ENCODE peak calls at places on chromosomes 7 and 10, in four cellular contexts. P is GM23248, X is naive B cell, R is trophoblast cell. Q is an unnamed sample.

GRCh38 chr10:58444336-58444735 is 59.1 kb downstream of the TFAM start:
- DNase-seq in P (no peak), X (no peak), R (no peak), Q (no peak)

GRCh38 chr7:152479595-152479994 is 43.8 kb upstream of the KMT2C start:
- DNase-seq in P (no peak), X (no peak), R (no peak), Q (no peak)

GRCh38 chr7:1787681-1788235 is 117.7 kb downstream of the ELFN1 start:
- DNase-seq in P (no peak), X (no peak), R (no peak), Q (no peak)

GRCh38 chr7:148379693-148380092 is 210.9 kb upstream of the C7orf33 start:
- DNase-seq in P (no peak), X (no peak), R (no peak), Q (no peak)

GRCh38 chr10:113161061-113161460 is 211.0 kb downstream of the TCF7L2 start:
- DNase-seq in P (no peak), X (no peak), R (no peak), Q (no peak)

GRCh38 chr7:111384065-111384891 is 178.0 kb downstream of the IMMP2L start:
- DNase-seq in P (peak; percentile 73), X (no peak), R (peak; percentile 47), Q (no peak)

GRCh38 chr10:122239578-122240257 is 31.4 kb upstream of the BTBD16 start:
- DNase-seq in P (peak; percentile 89), X (no peak), R (no peak), Q (no peak)

GRCh38 chr10:12107781-12108180 is 21.7 kb upstream of the SEC61A2 start:
- DNase-seq in P (no peak), X (no peak), R (no peak), Q (no peak)

GRCh38 chr7:43753843-43754242 is 4.6 kb upstream of the BLVRA start:
- DNase-seq in P (no peak), X (no peak), R (no peak), Q (no peak)

GRCh38 chr10:117443677-117444022 is 68.4 kb upstream of the PDZD8 start:
- DNase-seq in P (no peak), X (no peak), R (no peak), Q (no peak)

GRCh38 chr10:60048146-60048545 is 141.8 kb upstream of the CCDC6 start:
- DNase-seq in P (no peak), X (no peak), R (peak; percentile 74), Q (no peak)

GRCh38 chr10:50594012-50594411 is 29.7 kb downstream of the SGMS1 start:
- DNase-seq in P (peak; percentile 89), X (no peak), R (no peak), Q (peak; percentile 7)

GRCh38 chr10:129424978-129425377 is 42.1 kb upstream of the MGMT start:
- DNase-seq in P (no peak), X (no peak), R (no peak), Q (no peak)

GRCh38 chr10:11440250-11441150 is 170.9 kb downstream of the USP6NL start:
- DNase-seq in P (no peak), X (no peak), R (no peak), Q (no peak)

GRCh38 chr10:5603091-5603847 is 63.1 kb downstream of the ASB13 start:
- DNase-seq in P (no peak), X (no peak), R (no peak), Q (no peak)

GRCh38 chr10:8144496-8144895 is 90.0 kb downstream of the GATA3 start:
- DNase-seq in P (no peak), X (no peak), R (no peak), Q (no peak)

GRCh38 chr7:98216941-98217622 is 5.8 kb downstream of the BHLHA15 start:
- DNase-seq in P (no peak), X (no peak), R (no peak), Q (no peak)

Q was measured in T1000.